ENCODE peak calls at places on chromosome 1, in six cellular contexts. One of them, this sample, is unnamed.

GRCh38 chr1:168507828-168508227 is 36.0 kb downstream of the XCL2 start:
- DNase-seq in amygdala: no peak
- DNase-seq in dermis blood vessel endothelial cell: no peak
- DNase-seq in activated T-cell treated with anti-CD3 and anti-CD28 coated beads for 1 hour: no peak
- DNase-seq in activated T-helper 1 cell treated with Interleukin-2 at 50 U/mL for 16 hours: no peak
- DNase-seq in NCI-H774: no peak
- DNase-seq in this sample: no peak

GRCh38 chr1:225819346-225820192 is 9.6 kb downstream of the EPHX1 start:
- DNase-seq in amygdala: no peak
- DNase-seq in NCI-H774: no peak
- DNase-seq in activated T-cell treated with anti-CD3 and anti-CD28 coated beads for 1 hour: no peak
- DNase-seq in dermis blood vessel endothelial cell: no peak
- DNase-seq in activated T-helper 1 cell treated with Interleukin-2 at 50 U/mL for 16 hours: no peak
- DNase-seq in this sample: no peak

GRCh38 chr1:201501144-201501543 is 5.8 kb downstream of the CSRP1 start:
- DNase-seq in amygdala: no peak
- DNase-seq in NCI-H774: no peak
- DNase-seq in activated T-cell treated with anti-CD3 and anti-CD28 coated beads for 1 hour: no peak
- DNase-seq in activated T-helper 1 cell treated with Interleukin-2 at 50 U/mL for 16 hours: no peak
- DNase-seq in dermis blood vessel endothelial cell: peak
- DNase-seq in this sample: no peak

GRCh38 chr1:186239211-186239610 is 135.8 kb downstream of the TPR start:
- DNase-seq in NCI-H774: no peak
- DNase-seq in dermis blood vessel endothelial cell: no peak
- DNase-seq in amygdala: no peak
- DNase-seq in activated T-helper 1 cell treated with Interleukin-2 at 50 U/mL for 16 hours: no peak
- DNase-seq in activated T-cell treated with anti-CD3 and anti-CD28 coated beads for 1 hour: no peak
- DNase-seq in this sample: no peak

GRCh38 chr1:19055001-19055400 is 98.5 kb upstream of the IFFO2 start:
- DNase-seq in amygdala: no peak
- DNase-seq in activated T-cell treated with anti-CD3 and anti-CD28 coated beads for 1 hour: no peak
- DNase-seq in NCI-H774: no peak
- DNase-seq in dermis blood vessel endothelial cell: no peak
- DNase-seq in activated T-helper 1 cell treated with Interleukin-2 at 50 U/mL for 16 hours: no peak
- DNase-seq in this sample: no peak

GRCh38 chr1:220151454-220151853 is 57.5 kb downstream of the IARS2 start:
- DNase-seq in activated T-cell treated with anti-CD3 and anti-CD28 coated beads for 1 hour: no peak
- DNase-seq in NCI-H774: no peak
- DNase-seq in activated T-helper 1 cell treated with Interleukin-2 at 50 U/mL for 16 hours: no peak
- DNase-seq in dermis blood vessel endothelial cell: peak
- DNase-seq in amygdala: no peak
- DNase-seq in this sample: peak

GRCh38 chr1:53982034-53982761 is 35.8 kb downstream of the LDLRAD1 start:
- DNase-seq in activated T-cell treated with anti-CD3 and anti-CD28 coated beads for 1 hour: no peak
- DNase-seq in NCI-H774: no peak
- DNase-seq in amygdala: no peak
- DNase-seq in activated T-helper 1 cell treated with Interleukin-2 at 50 U/mL for 16 hours: no peak
- DNase-seq in dermis blood vessel endothelial cell: peak
- DNase-seq in this sample: peak

GRCh38 chr1:26608895-26609294 is 79.3 kb downstream of the RPS6KA1 start:
- DNase-seq in amygdala: no peak
- DNase-seq in NCI-H774: no peak
- DNase-seq in activated T-helper 1 cell treated with Interleukin-2 at 50 U/mL for 16 hours: no peak
- DNase-seq in activated T-cell treated with anti-CD3 and anti-CD28 coated beads for 1 hour: no peak
- DNase-seq in dermis blood vessel endothelial cell: no peak
- DNase-seq in this sample: no peak

GRCh38 chr1:32702599-32703478 is at the start of gene SYNC:
- DNase-seq in activated T-cell treated with anti-CD3 and anti-CD28 coated beads for 1 hour: no peak
- DNase-seq in activated T-helper 1 cell treated with Interleukin-2 at 50 U/mL for 16 hours: no peak
- DNase-seq in dermis blood vessel endothelial cell: peak
- DNase-seq in amygdala: no peak
- DNase-seq in NCI-H774: no peak
- DNase-seq in this sample: peak

GRCh38 chr1:78168306-78168705 is 122.5 kb downstream of the GIPC2 start:
- DNase-seq in activated T-cell treated with anti-CD3 and anti-CD28 coated beads for 1 hour: no peak
- DNase-seq in amygdala: no peak
- DNase-seq in activated T-helper 1 cell treated with Interleukin-2 at 50 U/mL for 16 hours: no peak
- DNase-seq in dermis blood vessel endothelial cell: no peak
- DNase-seq in NCI-H774: no peak
- DNase-seq in this sample: no peak

GRCh38 chr1:93620169-93620840 is 61.3 kb downstream of the BCAR3 start:
- DNase-seq in activated T-helper 1 cell treated with Interleukin-2 at 50 U/mL for 16 hours: no peak
- DNase-seq in amygdala: no peak
- DNase-seq in NCI-H774: no peak
- DNase-seq in activated T-cell treated with anti-CD3 and anti-CD28 coated beads for 1 hour: no peak
- DNase-seq in dermis blood vessel endothelial cell: no peak
- DNase-seq in this sample: no peak

GRCh38 chr1:109090415-109091195 is at the start of gene TMEM167B:
- DNase-seq in activated T-helper 1 cell treated with Interleukin-2 at 50 U/mL for 16 hours: peak
- DNase-seq in amygdala: peak
- DNase-seq in dermis blood vessel endothelial cell: peak
- DNase-seq in NCI-H774: peak
- DNase-seq in activated T-cell treated with anti-CD3 and anti-CD28 coated beads for 1 hour: peak
- DNase-seq in this sample: peak

This sample was measured in head of caudate nucleus.